ENCODE peak calls at places on chromosomes 6 and 20, in seven cellular contexts. Y, S, V, F, Q, E and J are unnamed samples. For H3K27me3, the result is how much of the 10 kb centered on the place peaks cover.

GRCh38 chr20:9660236-9660868 is 146.0 kb downstream of the LAMP5 start:
- DNase-seq in Y (no peak), S (peak), V (no peak), F (no peak), Q (no peak), E (no peak), J (no peak)

GRCh38 chr6:113860165-113860955 is 3.2 kb downstream of the MARCKS start:
- DNase-seq in Y (no peak), S (no peak), V (peak), F (no peak), Q (peak), E (peak), J (peak)

GRCh38 chr6:8526619-8527018 is 91.3 kb upstream of the SLC35B3 start:
- DNase-seq in Y (no peak), S (no peak), V (no peak), F (no peak), Q (no peak), E (no peak), J (no peak)

GRCh38 chr20:18427214-18427613 is 39.6 kb downstream of the DZANK1 start:
- DNase-seq in Y (no peak), S (no peak), V (no peak), F (no peak), Q (no peak), E (no peak), J (no peak)

GRCh38 chr6:548517-548916 is 108.4 kb downstream of the HUS1B start:
- DNase-seq in Y (no peak), S (no peak), V (no peak), F (no peak), Q (no peak), E (no peak), J (no peak)

GRCh38 chr6:156590482-156590881 is 186.7 kb upstream of the ARID1B start:
- DNase-seq in Y (no peak), S (no peak), V (no peak), F (no peak), Q (no peak), E (no peak), J (no peak)

GRCh38 chr6:169792306-169793015 is 41.0 kb downstream of the ERMARD start:
- DNase-seq in Y (peak), S (no peak), V (no peak), F (no peak), Q (no peak), E (no peak), J (no peak)

GRCh38 chr6:93550551-93551276 is 131.4 kb upstream of the EPHA7 start:
- DNase-seq in Y (no peak), S (no peak), V (no peak), F (no peak), Q (no peak), E (no peak), J (no peak)

GRCh38 chr20:35304956-35305355 is 12.7 kb upstream of the FAM83C start:
- DNase-seq in Y (no peak), S (no peak), V (no peak), F (no peak), Q (no peak), E (no peak), J (no peak)

GRCh38 chr20:49852522-49853055 is 40.0 kb downstream of the SLC9A8 start:
- DNase-seq in Y (no peak), S (no peak), V (no peak), F (no peak), Q (no peak), E (no peak), J (no peak)

GRCh38 chr6:69022991-69023390 is 387.9 kb downstream of the ADGRB3 start:
- DNase-seq in Y (no peak), S (no peak), V (no peak), F (no peak), Q (no peak), E (no peak), J (no peak)

GRCh38 chr20:47740225-47741184 is 44.8 kb downstream of the SULF2 start:
- DNase-seq in Y (no peak), S (no peak), V (no peak), F (no peak), Q (peak), E (no peak), J (peak)

GRCh38 chr20:10034717-10035571 is at the start of gene ANKEF1:
- DNase-seq in Y (no peak), S (peak), V (peak), F (no peak), Q (peak), E (peak), J (peak)

GRCh38 chr6:90126178-90126577 is 170.5 kb downstream of the BACH2 start:
- DNase-seq in Y (no peak), S (no peak), V (no peak), F (no peak), Q (no peak), E (no peak), J (no peak)

GRCh38 chr6:69704916-69705315 is 91.9 kb downstream of the LMBRD1 start:
- DNase-seq in Y (no peak), S (no peak), V (no peak), F (no peak), Q (no peak), E (no peak), J (no peak)

GRCh38 chr20:43541214-43541613 is 17.6 kb upstream of the SGK2 start:
- DNase-seq in Y (no peak), S (no peak), V (no peak), F (no peak), Q (no peak), E (no peak), J (no peak)

GRCh38 chr6:159655409-159655988 is 37.5 kb downstream of the SOD2 start:
- DNase-seq in Y (no peak), S (no peak), V (no peak), F (no peak), Q (no peak), E (no peak), J (no peak)

GRCh38 chr20:60482201-60482600 is 524.0 kb downstream of the CDH26 start:
- DNase-seq in Y (no peak), S (no peak), V (no peak), F (no peak), Q (no peak), E (no peak), J (no peak)

GRCh38 chr20:9534025-9534424 is 19.6 kb downstream of the LAMP5 start:
- DNase-seq in Y (no peak), S (no peak), V (no peak), F (no peak), Q (no peak), E (no peak), J (no peak)

GRCh38 chr6:63997217-63997616 is 361.6 kb downstream of the PHF3 start:
- DNase-seq in Y (no peak), S (no peak), V (no peak), F (no peak), Q (no peak), E (no peak), J (no peak)

GRCh38 chr20:7691647-7692046 is 248.6 kb downstream of the HAO1 start:
- DNase-seq in Y (no peak), S (no peak), V (no peak), F (no peak), Q (no peak), E (no peak), J (no peak)

GRCh38 chr20:53652090-53652858 is 58.6 kb upstream of the ZNF217 start:
- DNase-seq in Y (no peak), S (peak), V (no peak), F (peak), Q (no peak), E (no peak), J (no peak)

GRCh38 chr6:159572344-159573120 is 120.5 kb downstream of the SOD2 start:
- DNase-seq in Y (no peak), S (no peak), V (no peak), F (no peak), Q (no peak), E (no peak), J (no peak)

GRCh38 chr20:19211661-19212523 is 550 bp upstream of the SLC24A3 start:
- DNase-seq in Y (no peak), S (peak), V (peak), F (no peak), Q (peak), E (peak), J (peak)

GRCh38 chr6:73803562-73804221 is 107.7 kb downstream of the CD109 start:
- DNase-seq in Y (no peak), S (peak), V (no peak), F (no peak), Q (peak), E (no peak), J (no peak)

GRCh38 chr20:219290-220115 is 7.6 kb upstream of the DEFB129 start:
- DNase-seq in Y (no peak), S (peak), V (no peak), F (no peak), Q (no peak), E (no peak), J (no peak)

GRCh38 chr6:83708546-83708969 is 343 bp downstream of the SNAP91 start:
- DNase-seq in Y (no peak), S (no peak), V (no peak), F (no peak), Q (no peak), E (no peak), J (no peak)

GRCh38 chr6:168302534-168302933 is 17.0 kb downstream of the DACT2 start:
- DNase-seq in Y (no peak), S (no peak), V (no peak), F (no peak), Q (no peak), E (no peak), J (no peak)

GRCh38 chr6:2127484-2127911 is 117.9 kb downstream of the GMDS start:
- DNase-seq in Y (no peak), S (no peak), V (no peak), F (peak), Q (peak), E (peak), J (peak)

GRCh38 chr6:49929340-49929739 is 34.6 kb downstream of the DEFB114 start:
- DNase-seq in Y (no peak), S (no peak), V (no peak), F (no peak), Q (no peak), E (no peak), J (no peak)

GRCh38 chr6:159953091-159953581 is 15.7 kb upstream of the IGF2R start:
- DNase-seq in Y (no peak), S (no peak), V (no peak), F (no peak), Q (peak), E (no peak), J (peak)

GRCh38 chr20:48886189-48886588 is 35.3 kb upstream of the ARFGEF2 start:
- DNase-seq in Y (no peak), S (no peak), V (no peak), F (no peak), Q (no peak), E (no peak), J (no peak)

GRCh38 chr20:44527716-44528199 is 5.9 kb upstream of the SERINC3 start:
- DNase-seq in Y (no peak), S (no peak), V (no peak), F (no peak), Q (no peak), E (no peak), J (no peak)

GRCh38 chr20:25257130-25257529 is 9.2 kb downstream of the PYGB start:
- DNase-seq in Y (no peak), S (no peak), V (no peak), F (no peak), Q (peak), E (no peak), J (no peak)

GRCh38 chr6:154508573-154509375 is 1.7 kb downstream of the CNKSR3 start:
- DNase-seq in Y (no peak), S (peak), V (no peak), F (no peak), Q (no peak), E (no peak), J (no peak)

GRCh38 chr20:3616250-3616649 is 46.9 kb downstream of the GFRA4 start:
- DNase-seq in Y (no peak), S (no peak), V (no peak), F (no peak), Q (peak), E (peak), J (peak)

GRCh38 chr6:145028144-145028818 is 707.0 kb downstream of the EPM2A start:
- DNase-seq in Y (no peak), S (peak), V (no peak), F (no peak), Q (no peak), E (no peak), J (no peak)

GRCh38 chr20:23408957-23409356 is 12.3 kb downstream of the NAPB start:
- DNase-seq in Y (no peak), S (no peak), V (peak), F (no peak), Q (no peak), E (no peak), J (no peak)

GRCh38 chr6:37630281-37630799 is 67.3 kb downstream of the MDGA1 start:
- DNase-seq in Y (no peak), S (no peak), V (no peak), F (no peak), Q (no peak), E (no peak), J (no peak)

GRCh38 chr6:40379811-40380210 is 207.4 kb downstream of the LRFN2 start:
- DNase-seq in Y (no peak), S (no peak), V (no peak), F (no peak), Q (no peak), E (no peak), J (no peak)

GRCh38 chr20:1992359-1992758 is 1.5 kb downstream of the PDYN start:
- DNase-seq in Y (no peak), S (no peak), V (no peak), F (no peak), Q (no peak), E (no peak), J (no peak)
- H3K27me3 ChIP-seq in Y (under half), S (under half), V (under half), F (under half), Q (under half), E (under half), J (under half)

DNA sequence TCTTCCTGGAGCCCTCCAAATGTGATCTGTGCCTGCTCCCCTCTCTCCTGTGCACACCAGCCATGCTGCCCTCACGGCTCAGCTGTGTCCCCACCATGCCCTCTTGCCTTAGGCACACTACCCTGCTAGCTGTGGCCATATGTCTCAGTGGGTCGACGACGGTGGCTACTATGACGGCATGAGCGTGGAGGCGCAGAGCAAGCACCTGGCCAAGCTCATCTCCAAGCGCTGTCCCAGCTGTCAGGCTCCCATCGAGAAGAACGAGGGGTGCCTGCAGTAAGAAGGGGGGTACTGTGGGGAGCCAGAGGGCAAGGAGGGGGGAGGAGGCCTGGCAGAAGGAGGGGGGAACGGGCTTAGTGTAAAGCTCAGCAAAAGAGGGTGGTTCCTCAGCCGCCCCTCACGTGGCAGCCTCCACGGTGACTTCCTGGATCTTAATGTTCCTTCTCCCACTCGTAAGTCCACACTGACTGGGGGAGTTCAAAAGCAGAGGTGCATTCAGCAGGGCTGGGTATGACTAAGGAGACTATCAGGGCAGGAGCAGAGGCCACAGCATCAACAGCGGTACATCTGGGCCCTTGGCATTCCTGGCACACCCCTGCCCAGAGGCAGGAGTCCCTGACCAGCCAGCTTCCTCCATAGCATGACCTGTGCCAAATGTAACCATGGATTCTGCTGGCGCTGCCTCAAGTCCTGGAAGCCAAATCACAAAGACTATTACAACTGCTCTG is 8.1 kb downstream of the DNPH1 start:
- DNase-seq in Y (no peak), S (no peak), V (no peak), F (no peak), Q (no peak), E (peak), J (no peak)
- H3K27me3 ChIP-seq in Y (under half), S (under half), V (under half), F (under half), Q (under half), E (under half), J (under half)

GRCh38 chr6:98794306-98794852 is 40.0 kb upstream of the POU3F2 start:
- DNase-seq in Y (no peak), S (no peak), V (no peak), F (no peak), Q (no peak), E (no peak), J (no peak)
- H3K27me3 ChIP-seq in Y (under half), S (under half), V (under half), F (under half), Q (under half), E (under half), J (under half)

DNA sequence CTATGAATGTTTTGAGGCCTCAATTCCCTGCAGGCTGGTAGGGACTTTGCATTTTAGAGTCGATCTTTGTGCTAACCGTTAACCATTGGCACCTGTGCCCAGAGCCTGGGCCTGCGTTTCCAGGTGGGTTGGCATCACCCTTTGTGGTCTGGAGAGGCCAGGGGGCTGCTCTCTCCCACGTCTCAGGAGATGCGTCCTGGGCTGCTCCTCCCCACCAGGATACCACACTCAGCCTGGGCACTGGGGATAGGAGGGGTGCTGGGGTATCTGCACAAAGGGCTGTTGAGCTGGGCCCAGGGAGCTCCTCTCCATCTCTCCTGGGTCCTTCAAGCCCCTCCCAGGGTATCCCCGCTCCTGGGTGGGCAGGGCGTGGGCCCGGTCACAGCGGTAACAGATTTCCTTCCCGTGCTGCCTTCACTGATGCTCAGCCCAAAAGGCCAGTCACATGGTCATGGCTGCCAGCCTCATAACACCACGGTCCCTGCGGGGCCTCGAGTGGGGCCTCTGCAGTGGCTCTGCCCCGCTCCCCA is 266.2 kb downstream of the TAF4 start:
- DNase-seq in Y (no peak), S (no peak), V (no peak), F (no peak), Q (no peak), E (no peak), J (no peak)
- H3K27me3 ChIP-seq in Y (under half), S (under half), V (under half), F (under half), Q (under half), E (under half), J (under half)

GRCh38 chr6:26232950-26233607 is 131.9 kb upstream of the BTN3A2 start:
- DNase-seq in Y (no peak), S (peak), V (no peak), F (peak), Q (no peak), E (no peak), J (no peak)
- H3K27me3 ChIP-seq in Y (under half), S (under half), V (under half), F (under half), Q (under half), E (under half), J (half or more)

GRCh38 chr20:62104791-62105345 is 17.4 kb upstream of the LSM14B start:
- DNase-seq in Y (no peak), S (no peak), V (no peak), F (no peak), Q (no peak), E (no peak), J (no peak)

GRCh38 chr20:62104234-62104789 is 18.0 kb upstream of the LSM14B start:
- DNase-seq in Y (no peak), S (no peak), V (no peak), F (no peak), Q (no peak), E (no peak), J (no peak)

GRCh38 chr20:62101078-62101477 is 21.2 kb upstream of the LSM14B start:
- DNase-seq in Y (no peak), S (no peak), V (no peak), F (no peak), Q (no peak), E (no peak), J (no peak)

GRCh38 chr20:62103508-62104233 is 18.6 kb upstream of the LSM14B start:
- DNase-seq in Y (no peak), S (no peak), V (no peak), F (no peak), Q (no peak), E (no peak), J (no peak)

DNA sequence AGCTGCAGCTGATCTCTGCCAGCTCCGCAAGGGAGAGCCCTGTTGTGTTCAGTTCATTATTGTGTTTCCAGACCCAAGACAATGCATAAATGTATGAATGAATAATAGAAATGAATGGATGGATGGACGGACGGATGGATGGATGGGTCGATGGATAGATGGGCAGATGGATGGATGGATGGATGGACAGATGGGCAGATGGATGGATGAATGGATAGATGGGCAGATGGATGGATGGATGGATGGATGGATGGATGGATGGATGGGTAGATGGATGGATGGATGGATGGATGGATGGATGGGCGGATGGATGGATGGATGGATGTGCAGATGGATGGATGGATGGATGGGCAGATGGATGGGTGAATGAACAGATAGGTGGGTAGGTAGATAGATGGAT is 16.7 kb upstream of the LSM14B start:
- DNase-seq in Y (no peak), S (no peak), V (no peak), F (no peak), Q (no peak), E (no peak), J (no peak)
- H3K27me3 ChIP-seq in Y (under half), S (under half), V (under half), F (under half), Q (under half), E (under half), J (under half)

GRCh38 chr20:36658300-36658699 is 12.3 kb upstream of the SLA2 start:
- DNase-seq in Y (no peak), S (no peak), V (no peak), F (no peak), Q (no peak), E (no peak), J (no peak)

GRCh38 chr20:36656733-36657132 is 10.7 kb upstream of the SLA2 start:
- DNase-seq in Y (no peak), S (no peak), V (no peak), F (no peak), Q (no peak), E (no peak), J (no peak)

GRCh38 chr20:36653456-36653855 is 7.5 kb upstream of the SLA2 start:
- DNase-seq in Y (no peak), S (no peak), V (no peak), F (no peak), Q (no peak), E (no peak), J (no peak)

GRCh38 chr20:36654506-36654905 is 8.5 kb upstream of the SLA2 start:
- DNase-seq in Y (no peak), S (no peak), V (no peak), F (no peak), Q (no peak), E (no peak), J (no peak)
- H3K27me3 ChIP-seq in Y (under half), S (under half), V (under half), F (under half), Q (under half), E (under half), J (under half)

GRCh38 chr20:63500151-63500901 is 1.4 kb upstream of the EEF1A2 start:
- DNase-seq in Y (no peak), S (no peak), V (no peak), F (no peak), Q (no peak), E (no peak), J (peak)

GRCh38 chr20:63498950-63499332 is at the start of gene EEF1A2:
- DNase-seq in Y (no peak), S (peak), V (no peak), F (no peak), Q (peak), E (peak), J (peak)

GRCh38 chr20:63500902-63501817 is 2.3 kb upstream of the EEF1A2 start:
- DNase-seq in Y (no peak), S (no peak), V (no peak), F (no peak), Q (peak), E (no peak), J (no peak)

GRCh38 chr20:63497946-63498935 is 642 bp downstream of the EEF1A2 start:
- DNase-seq in Y (no peak), S (no peak), V (no peak), F (no peak), Q (peak), E (peak), J (peak)

GRCh38 chr20:63499333-63499969 is 568 bp upstream of the EEF1A2 start:
- DNase-seq in Y (no peak), S (no peak), V (no peak), F (no peak), Q (peak), E (peak), J (peak)
- H3K27me3 ChIP-seq in Y (under half), S (under half), V (under half), F (under half), Q (under half), E (under half), J (under half)

GRCh38 chr6:166167258-166167731 is 356 bp downstream of the TBXT start:
- DNase-seq in Y (no peak), S (no peak), V (no peak), F (no peak), Q (no peak), E (no peak), J (no peak)
- H3K27me3 ChIP-seq in Y (under half), S (under half), V (under half), F (under half), Q (under half), E (under half), J (half or more)